ENCODE peak calls at places on chromosome 19, in seven cellular contexts. V, B, T, Z, Q, O and H are unnamed samples.

GRCh38 chr19:44539236-44539819 is 9.9 kb upstream of the CEACAM20 start:
- DNase-seq in V (no peak), B (peak), T (no peak), Z (no peak), Q (no peak), O (no peak), H (no peak)

GRCh38 chr19:10915511-10916091 is 12.8 kb downstream of the YIPF2 start:
- DNase-seq in V (no peak), B (no peak), T (no peak), Z (peak), Q (peak), O (no peak), H (peak)

GRCh38 chr19:18428173-18428836 is 9.1 kb downstream of the SSBP4 start:
- DNase-seq in V (no peak), B (no peak), T (no peak), Z (no peak), Q (no peak), O (no peak), H (peak)

GRCh38 chr19:49338691-49339363 is 3.6 kb downstream of the CD37 start:
- DNase-seq in V (peak), B (peak), T (peak), Z (peak), Q (peak), O (peak), H (peak)

GRCh38 chr19:11649941-11650340 is 52.7 kb downstream of the ZNF627 start:
- DNase-seq in V (no peak), B (no peak), T (no peak), Z (no peak), Q (no peak), O (no peak), H (no peak)

GRCh38 chr19:34096020-34096915 is 76.0 kb upstream of the LSM14A start:
- DNase-seq in V (no peak), B (no peak), T (peak), Z (peak), Q (peak), O (no peak), H (no peak)

GRCh38 chr19:12867120-12868099 is 13.8 kb downstream of the DNASE2 start:
- DNase-seq in V (peak), B (no peak), T (peak), Z (peak), Q (peak), O (peak), H (peak)

GRCh38 chr19:54366811-54367210 is 2.1 kb upstream of the LAIR1 start:
- DNase-seq in V (no peak), B (no peak), T (no peak), Z (no peak), Q (no peak), O (no peak), H (no peak)

GRCh38 chr19:15129856-15130580 is 22.8 kb downstream of the SYDE1 start:
- DNase-seq in V (no peak), B (no peak), T (no peak), Z (no peak), Q (no peak), O (no peak), H (no peak)

GRCh38 chr19:10288662-10289166 is 1.0 kb upstream of the ICAM5 start:
- DNase-seq in V (peak), B (no peak), T (peak), Z (peak), Q (no peak), O (no peak), H (no peak)

GRCh38 chr19:29485293-29485692 is 40.5 kb upstream of the VSTM2B start:
- DNase-seq in V (peak), B (peak), T (no peak), Z (peak), Q (no peak), O (peak), H (no peak)

GRCh38 chr19:6801397-6802086 is 29.0 kb downstream of the VAV1 start:
- DNase-seq in V (peak), B (peak), T (peak), Z (peak), Q (peak), O (peak), H (peak)

GRCh38 chr19:38653028-38653571 is 5.7 kb downstream of the ACTN4 start:
- DNase-seq in V (peak), B (peak), T (no peak), Z (no peak), Q (peak), O (peak), H (no peak)

GRCh38 chr19:56350416-56351045 is 35.9 kb upstream of the ZSCAN5A start:
- DNase-seq in V (peak), B (no peak), T (peak), Z (no peak), Q (peak), O (peak), H (no peak)

GRCh38 chr19:50300814-50301606 is 28.2 kb downstream of the KCNC3 start:
- DNase-seq in V (no peak), B (no peak), T (no peak), Z (no peak), Q (peak), O (no peak), H (no peak)

GRCh38 chr19:18021121-18021755 is 13.3 kb downstream of the ARRDC2 start:
- DNase-seq in V (peak), B (peak), T (peak), Z (no peak), Q (peak), O (peak), H (peak)

GRCh38 chr19:13066231-13066630 is 36.4 kb downstream of the LYL1 start:
- DNase-seq in V (no peak), B (no peak), T (no peak), Z (no peak), Q (no peak), O (no peak), H (no peak)

GRCh38 chr19:35211545-35212230 is 16.9 kb downstream of the FAM187B start:
- DNase-seq in V (peak), B (peak), T (no peak), Z (no peak), Q (no peak), O (peak), H (peak)

GRCh38 chr19:39196860-39197562 is at the start of gene NCCRP1:
- DNase-seq in V (no peak), B (no peak), T (peak), Z (peak), Q (no peak), O (no peak), H (no peak)

GRCh38 chr19:10136936-10137335 is 17.2 kb upstream of the EIF3G start:
- DNase-seq in V (no peak), B (no peak), T (no peak), Z (no peak), Q (no peak), O (no peak), H (no peak)

GRCh38 chr19:3970808-3971598 is at the start of gene DAPK3:
- DNase-seq in V (peak), B (peak), T (peak), Z (peak), Q (peak), O (peak), H (peak)
- TF ChIP-seq CTCF in V (peak), B (no peak), T (no peak), Z (no peak), Q (no peak), O (no peak), H (peak)

DNA sequence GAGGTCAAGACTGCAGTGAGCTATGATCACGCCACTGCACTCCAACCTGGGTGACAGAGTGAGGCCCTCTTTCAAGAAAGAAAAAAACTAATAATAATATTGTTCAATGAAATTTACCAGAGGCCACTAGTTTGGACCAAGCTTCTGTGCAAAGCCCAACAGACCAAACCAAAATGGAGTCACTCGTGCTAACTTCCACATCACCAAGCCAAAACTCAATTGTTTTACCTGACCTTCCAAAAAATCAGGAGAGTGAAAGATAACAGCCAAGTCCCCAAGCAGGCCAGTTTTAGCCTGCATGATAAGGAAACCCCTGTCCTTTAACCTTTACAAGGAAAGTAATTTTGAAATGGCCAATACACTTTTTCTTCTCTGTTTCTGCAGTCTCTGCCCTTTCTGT is 20.0 kb downstream of the LYPD3 start:
- DNase-seq in V (no peak), B (no peak), T (no peak), Z (no peak), Q (no peak), O (no peak), H (no peak)
- TF ChIP-seq CTCF in V (no peak), B (no peak), T (no peak), Z (no peak), Q (no peak), O (no peak), H (no peak)

GRCh38 chr19:42270346-42271044 is 1.4 kb downstream of the CIC start:
- DNase-seq in V (peak), B (peak), T (peak), Z (no peak), Q (peak), O (peak), H (peak)

GRCh38 chr19:42268142-42268703 is 829 bp upstream of the CIC start:
- DNase-seq in V (peak), B (peak), T (peak), Z (peak), Q (peak), O (peak), H (peak)

GRCh38 chr19:42267644-42268141 is 1.4 kb upstream of the CIC start:
- DNase-seq in V (no peak), B (no peak), T (no peak), Z (no peak), Q (no peak), O (no peak), H (no peak)

GRCh38 chr19:42269518-42270345 is 680 bp downstream of the CIC start:
- DNase-seq in V (no peak), B (peak), T (no peak), Z (no peak), Q (no peak), O (no peak), H (peak)

GRCh38 chr19:42268704-42269517 is at the start of gene CIC:
- DNase-seq in V (peak), B (peak), T (peak), Z (peak), Q (peak), O (peak), H (peak)
- TF ChIP-seq CTCF in V (no peak), B (no peak), T (no peak), Z (no peak), Q (no peak), O (no peak), H (no peak)

DNA sequence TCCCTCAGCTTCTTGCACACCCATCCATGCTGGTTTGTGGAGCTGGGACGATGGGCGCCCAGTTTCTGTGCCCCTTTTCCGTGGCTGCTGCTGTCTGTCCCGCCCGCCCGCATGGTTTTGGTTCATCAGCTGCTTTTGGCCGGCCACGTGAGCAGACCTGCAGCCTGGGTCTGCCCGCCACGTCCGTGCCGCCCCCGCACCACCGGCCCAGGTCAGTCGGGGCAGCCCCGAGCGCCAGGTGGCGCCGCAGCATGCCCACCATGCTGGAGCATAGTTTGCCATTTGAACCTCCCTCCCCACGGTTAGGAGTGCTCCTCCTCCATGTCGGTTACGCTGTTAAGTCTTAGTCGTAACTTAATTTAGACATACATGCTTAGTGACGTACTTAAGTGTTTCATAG is 15.3 kb upstream of the RPS15 start:
- DNase-seq in V (no peak), B (peak), T (no peak), Z (no peak), Q (no peak), O (no peak), H (no peak)
- TF ChIP-seq CTCF in V (no peak), B (no peak), T (no peak), Z (no peak), Q (no peak), O (no peak), H (no peak)